ENCODE peak calls at places on chromosomes 12 and 14, in nine cellular contexts. U is CD8-positive, alpha-beta T cell; M is Panc1; H is vagina; N is GM23248; W is sigmoid colon; J is fibroblast of lung; S is OCI-LY7; P is breast epithelium. V is an unnamed sample.

GRCh38 chr12:83958997-83959396 is 953.6 kb downstream of the SLC6A15 start:
- DNase-seq in N (peak; percentile 2), H (no peak), M (no peak), U (no peak), J (no peak), S (no peak), P (no peak), W (no peak), V (no peak)

GRCh38 chr14:81302613-81303012 is 81.9 kb upstream of the GTF2A1 start:
- DNase-seq in P (no peak), U (no peak), J (no peak), H (no peak), S (peak; percentile 35), W (no peak), N (no peak), M (no peak), V (no peak)

GRCh38 chr14:95265106-95266094 is 54.3 kb downstream of the CLMN start:
- DNase-seq in J (peak; percentile 76), M (peak; percentile 95), P (no peak), U (no peak), N (peak; percentile 96), H (peak; percentile 93), W (no peak), S (peak; percentile 90), V (peak; percentile 95)

GRCh38 chr14:65156568-65157366 is 54.5 kb upstream of the MAX start:
- DNase-seq in N (peak; percentile 86), S (peak; percentile 68), J (peak; percentile 93), U (no peak), M (no peak), H (no peak), W (no peak), P (no peak), V (no peak)

GRCh38 chr12:92029902-92030586 is 115.6 kb downstream of the BTG1 start:
- DNase-seq in U (no peak), S (no peak), M (no peak), W (no peak), H (no peak), P (no peak), J (no peak), N (no peak), V (no peak)

GRCh38 chr12:132200800-132201199 is 56.5 kb downstream of the NOC4L start:
- DNase-seq in U (no peak), J (no peak), N (no peak), P (no peak), M (no peak), H (no peak), S (no peak), W (no peak), V (no peak)

GRCh38 chr14:99899578-99900178 is 106.5 kb downstream of the EML1 start:
- DNase-seq in J (peak; percentile 59), P (no peak), M (no peak), S (peak; percentile 35), U (no peak), H (no peak), N (peak; percentile 47), W (no peak), V (peak; percentile 79)

GRCh38 chr14:92439551-92440344 is 73.8 kb upstream of the RIN3 start:
- DNase-seq in J (no peak), N (no peak), M (no peak), P (no peak), W (no peak), H (no peak), U (no peak), S (peak; percentile 31), V (no peak)

GRCh38 chr14:30243805-30244204 is 315.2 kb upstream of the G2E3 start:
- DNase-seq in U (no peak), M (no peak), W (no peak), P (no peak), J (peak; percentile 86), H (no peak), N (peak; percentile 82), S (no peak), V (peak; percentile 46)

GRCh38 chr14:70698288-70698687 is 56.6 kb downstream of the TTC9 start:
- DNase-seq in J (no peak), H (no peak), W (no peak), S (no peak), U (no peak), P (no peak), N (peak; percentile 72), M (no peak), V (no peak)

GRCh38 chr12:30985814-30986452 is 59.4 kb downstream of the TSPAN11 start:
- DNase-seq in S (peak; percentile 66), N (peak; percentile 77), J (peak; percentile 60), W (no peak), H (no peak), U (no peak), M (peak; percentile 30), P (no peak), V (peak; percentile 67)

GRCh38 chr14:85191986-85192385 is 338.0 kb upstream of the FLRT2 start:
- DNase-seq in N (no peak), J (no peak), H (no peak), U (no peak), W (no peak), S (no peak), P (no peak), M (no peak), V (no peak)

GRCh38 chr14:95255487-95255886 is 64.2 kb downstream of the CLMN start:
- DNase-seq in S (peak; percentile 76), H (no peak), P (peak; percentile 80), W (no peak), U (no peak), N (no peak), M (no peak), J (peak; percentile 32), V (peak; percentile 52)

GRCh38 chr12:97167598-97167997 is 260.5 kb downstream of the NEDD1 start:
- DNase-seq in W (no peak), H (no peak), N (peak; percentile 13), S (no peak), M (no peak), U (no peak), P (no peak), J (no peak), V (no peak)

GRCh38 chr12:109863961-109864712 is 16.2 kb downstream of the GLTP start:
- DNase-seq in M (no peak), H (no peak), P (no peak), W (no peak), S (no peak), J (peak; percentile 50), U (peak; percentile 52), N (peak; percentile 35), V (peak; percentile 58)

GRCh38 chr14:32224731-32225377 is 21.8 kb upstream of the RNU6-8 start:
- DNase-seq in W (peak; percentile 71), U (no peak), J (peak; percentile 55), M (no peak), P (no peak), S (no peak), N (peak; percentile 83), H (no peak), V (no peak)

GRCh38 chr14:68966872-68967301 is 12.2 kb downstream of the ACTN1 start:
- DNase-seq in U (no peak), N (no peak), J (peak; percentile 58), H (no peak), W (peak; percentile 62), P (no peak), S (no peak), M (no peak), V (no peak)
- H3K4me1 ChIP-seq in U (peaks cover 99% of the 10 kb centered on the region), N (peaks cover 64% of the 10 kb centered on the region), J (peaks cover 66% of the 10 kb centered on the region), H (peaks cover 73% of the 10 kb centered on the region), W (peaks cover 100% of the 10 kb centered on the region), P (peaks cover 34% of the 10 kb centered on the region), S (no peaks in the 10 kb centered on the region), M (peaks cover 69% of the 10 kb centered on the region), V (peaks cover 70% of the 10 kb centered on the region)

GRCh38 chr12:46432325-46432724 is 59.8 kb upstream of the SLC38A2 start:
- DNase-seq in M (peak; percentile 43), H (no peak), J (no peak), S (no peak), U (no peak), P (no peak), W (no peak), N (peak; percentile 31), V (no peak)
- H3K4me1 ChIP-seq in M (peaks cover 65% of the 10 kb centered on the region), H (peaks cover 17% of the 10 kb centered on the region), J (peaks cover 11% of the 10 kb centered on the region), S (no peaks in the 10 kb centered on the region), U (peaks cover 7% of the 10 kb centered on the region), P (no peaks in the 10 kb centered on the region), W (peaks cover 19% of the 10 kb centered on the region), N (peaks cover 46% of the 10 kb centered on the region), V (no peaks in the 10 kb centered on the region)

GRCh38 chr12:103827800-103828440 is 13.1 kb downstream of the NT5DC3 start:
- DNase-seq in U (no peak), W (no peak), H (no peak), J (no peak), P (no peak), S (no peak), N (no peak), M (no peak), V (no peak)
- H3K4me1 ChIP-seq in U (no peaks in the 10 kb centered on the region), W (peaks cover 91% of the 10 kb centered on the region), H (peaks cover 53% of the 10 kb centered on the region), J (no peaks in the 10 kb centered on the region), P (no peaks in the 10 kb centered on the region), S (peaks cover 10% of the 10 kb centered on the region), N (peaks cover 14% of the 10 kb centered on the region), M (peaks cover 6% of the 10 kb centered on the region), V (no peaks in the 10 kb centered on the region)

GRCh38 chr14:104786091-104786586 is 9.4 kb downstream of the AKT1 start:
- DNase-seq in P (no peak), J (no peak), S (no peak), M (no peak), W (no peak), H (no peak), U (no peak), N (no peak), V (no peak)
- H3K4me1 ChIP-seq in P (peaks cover 27% of the 10 kb centered on the region), J (no peaks in the 10 kb centered on the region), S (no peaks in the 10 kb centered on the region), M (peaks cover 6% of the 10 kb centered on the region), W (peaks cover 59% of the 10 kb centered on the region), H (peaks cover 50% of the 10 kb centered on the region), U (peaks cover 32% of the 10 kb centered on the region), N (no peaks in the 10 kb centered on the region), V (no peaks in the 10 kb centered on the region)